ENCODE peak calls at places on chromosomes 3 and 15, in four cellular contexts. O is left ventricle myocardium inferior; M is upper lobe of right lung; B is CD8-positive, alpha-beta T cell. D is an unnamed sample.

GRCh38 chr15:70308011-70308761 is 210.5 kb upstream of the TLE3 start:
- DNase-seq in O (no peak), M (no peak), B (no peak), D (no peak)

GRCh38 chr3:151203053-151203420 is at the start of gene GPR171:
- DNase-seq in O (no peak), M (no peak), B (peak; percentile 48), D (peak; percentile 17)

GRCh38 chr3:166456291-166456690 is 619.1 kb upstream of the BCHE start:
- DNase-seq in O (no peak), M (no peak), B (no peak), D (no peak)

GRCh38 chr15:74336061-74337005 is 31.1 kb downstream of the CYP11A1 start:
- DNase-seq in O (no peak), M (peak; percentile 31), B (no peak), D (no peak)

GRCh38 chr15:66285462-66286280 is 7.7 kb upstream of the DIS3L start:
- DNase-seq in O (no peak), M (no peak), B (no peak), D (no peak)

GRCh38 chr3:48151058-48151806 is 37.0 kb downstream of the CDC25A start:
- DNase-seq in O (peak; percentile 72), M (peak; percentile 82), B (peak; percentile 36), D (no peak)

GRCh38 chr15:79130535-79131130 is 40.1 kb upstream of the RASGRF1 start:
- DNase-seq in O (no peak), M (no peak), B (no peak), D (no peak)

GRCh38 chr3:98462901-98463300 is at the start of gene OR5K1:
- DNase-seq in O (no peak), M (no peak), B (no peak), D (no peak)

GRCh38 chr3:42387802-42388651 is 22.4 kb downstream of the LYZL4 start:
- DNase-seq in O (no peak), M (no peak), B (peak; percentile 34), D (no peak)

GRCh38 chr15:51757463-51757862 is 6.1 kb downstream of the TMOD2 start:
- DNase-seq in O (no peak), M (no peak), B (no peak), D (no peak)

GRCh38 chr3:52437326-52438103 is 7.4 kb downstream of the SEMA3G start:
- DNase-seq in O (no peak), M (peak; percentile 65), B (no peak), D (no peak)

GRCh38 chr15:70521576-70522322 is 241.6 kb downstream of the UACA start:
- DNase-seq in O (no peak), M (no peak), B (no peak), D (no peak)

GRCh38 chr3:186042036-186042435 is 66.9 kb downstream of the ETV5 start:
- DNase-seq in O (no peak), M (no peak), B (no peak), D (no peak)

GRCh38 chr3:61237858-61238257 is 13.4 kb downstream of the FHIT start:
- DNase-seq in O (no peak), M (no peak), B (no peak), D (no peak)

GRCh38 chr3:41307065-41307464 is 107.8 kb downstream of the CTNNB1 start:
- DNase-seq in O (peak; percentile 33), M (no peak), B (no peak), D (no peak)

GRCh38 chr3:133410191-133410892 is 10.5 kb downstream of the BFSP2 start:
- DNase-seq in O (no peak), M (no peak), B (no peak), D (no peak)

GRCh38 chr3:98770261-98771039 is 7.3 kb downstream of the ST3GAL6 start:
- DNase-seq in O (peak; percentile 62), M (no peak), B (no peak), D (no peak)

GRCh38 chr15:64224508-64224907 is 61.7 kb upstream of the PPIB start:
- DNase-seq in O (no peak), M (no peak), B (no peak), D (no peak)

GRCh38 chr3:56823421-56823926 is 21.7 kb upstream of the ARHGEF3 start:
- DNase-seq in O (no peak), M (no peak), B (no peak), D (no peak)

GRCh38 chr3:170908235-170909116 is at the start of gene EIF5A2:
- DNase-seq in O (peak; percentile 96), M (peak; percentile 95), B (peak; percentile 93), D (peak; percentile 92)

GRCh38 chr3:81816473-81817260 is 55.2 kb upstream of the GBE1 start:
- DNase-seq in O (no peak), M (no peak), B (no peak), D (no peak)

GRCh38 chr3:193875601-193876321 is 260.2 kb upstream of the HES1 start:
- DNase-seq in O (no peak), M (peak; percentile 27), B (no peak), D (no peak)

GRCh38 chr15:92073044-92073785 is 219.7 kb downstream of the SLCO3A1 start:
- DNase-seq in O (no peak), M (peak; percentile 8), B (no peak), D (no peak)

GRCh38 chr3:46977811-46978195 is 1.3 kb upstream of the CCDC12 start:
- DNase-seq in O (no peak), M (no peak), B (no peak), D (no peak)

GRCh38 chr3:16768956-16769355 is 115.8 kb upstream of the PLCL2 start:
- DNase-seq in O (no peak), M (no peak), B (no peak), D (no peak)

DNA sequence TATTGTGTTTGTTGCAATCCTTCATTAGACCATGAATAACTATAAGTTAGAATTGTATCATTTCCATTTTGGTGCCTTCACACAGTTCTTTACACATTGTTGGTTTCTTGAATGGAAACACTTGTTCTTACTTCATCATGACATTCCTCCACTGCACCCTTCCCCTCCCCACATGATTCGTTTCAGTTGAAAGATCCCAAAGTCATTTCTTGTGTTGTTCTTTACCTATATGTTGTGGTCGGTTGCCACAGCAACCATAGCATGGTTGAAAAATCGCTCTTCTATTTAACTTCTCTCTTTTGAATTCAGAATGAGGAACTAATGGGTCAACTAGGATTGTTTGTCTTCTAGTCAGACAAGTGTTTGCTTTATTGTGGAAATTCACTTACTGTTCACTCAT is 103.3 kb downstream of the IL1RAP start:
- DNase-seq in O (no peak), M (no peak), B (no peak), D (no peak)
- H3K9me3 ChIP-seq in O (no peaks in the 10 kb centered on the region), M (no peaks in the 10 kb centered on the region), B (no peaks in the 10 kb centered on the region), D (no peaks in the 10 kb centered on the region)

GRCh38 chr3:13158871-13159270 is 85.6 kb upstream of the IQSEC1 start:
- DNase-seq in O (no peak), M (no peak), B (no peak), D (no peak)
- H3K9me3 ChIP-seq in O (peaks cover 31% of the 10 kb centered on the region), M (peaks cover 6% of the 10 kb centered on the region), B (no peaks in the 10 kb centered on the region), D (peaks cover 2% of the 10 kb centered on the region)

GRCh38 chr3:108500728-108501127 is 9.7 kb downstream of the MYH15 start:
- DNase-seq in O (no peak), M (no peak), B (no peak), D (no peak)
- H3K9me3 ChIP-seq in O (no peaks in the 10 kb centered on the region), M (no peaks in the 10 kb centered on the region), B (no peaks in the 10 kb centered on the region), D (no peaks in the 10 kb centered on the region)

GRCh38 chr15:93274276-93274675 is 185.3 kb upstream of the RGMA start:
- DNase-seq in O (no peak), M (no peak), B (no peak), D (no peak)

GRCh38 chr15:93266291-93266690 is 177.3 kb upstream of the RGMA start:
- DNase-seq in O (no peak), M (no peak), B (no peak), D (no peak)

GRCh38 chr15:93270937-93271472 is 182.0 kb upstream of the RGMA start:
- DNase-seq in O (no peak), M (no peak), B (no peak), D (no peak)

GRCh38 chr15:93271871-93272270 is 182.9 kb upstream of the RGMA start:
- DNase-seq in O (no peak), M (no peak), B (no peak), D (no peak)
- H3K9me3 ChIP-seq in O (peaks cover 42% of the 10 kb centered on the region), M (no peaks in the 10 kb centered on the region), B (no peaks in the 10 kb centered on the region), D (no peaks in the 10 kb centered on the region)

GRCh38 chr15:46934851-46935250 is 782.5 kb upstream of the SEMA6D start:
- DNase-seq in O (no peak), M (no peak), B (no peak), D (no peak)
- H3K9me3 ChIP-seq in O (no peaks in the 10 kb centered on the region), M (no peaks in the 10 kb centered on the region), B (no peaks in the 10 kb centered on the region), D (no peaks in the 10 kb centered on the region)